ENCODE peak calls at places on chromosomes 5 and 9, in seven cellular contexts. T is ovary, P is right lobe of liver, Q is A549, C is GM23338, M is prostate gland, G is heart right ventricle. V is an unnamed sample. For H3K4me1, the result is how much of the 10 kb centered on the place peaks cover.

GRCh38 chr9:111501648-111502047 is 17.5 kb upstream of the ECPAS start:
- DNase-seq in T (no peak), P (no peak), Q (no peak), C (no peak), M (no peak), G (no peak), V (no peak)

GRCh38 chr5:67873935-67874334 is 341.6 kb upstream of the PIK3R1 start:
- DNase-seq in T (no peak), P (no peak), Q (no peak), C (no peak), M (no peak), G (no peak), V (no peak)

GRCh38 chr5:58366461-58366860 is 93.4 kb downstream of the PLK2 start:
- DNase-seq in T (no peak), P (no peak), Q (no peak), C (no peak), M (no peak), G (no peak), V (no peak)

GRCh38 chr9:130396581-130396980 is 48.2 kb upstream of the ASS1 start:
- DNase-seq in T (no peak), P (no peak), Q (peak), C (no peak), M (no peak), G (no peak), V (no peak)

GRCh38 chr5:1167361-1167727 is 34.1 kb upstream of the SLC6A19 start:
- DNase-seq in T (no peak), P (no peak), Q (no peak), C (no peak), M (no peak), G (no peak), V (no peak)

GRCh38 chr9:36136277-36136893 is at the start of gene GLIPR2:
- DNase-seq in T (peak), P (peak), Q (peak), C (peak), M (peak), G (peak), V (peak)

GRCh38 chr9:10876333-10876732 is 263.5 kb upstream of the PTPRD start:
- DNase-seq in T (no peak), P (no peak), Q (no peak), C (no peak), M (no peak), G (no peak), V (no peak)

GRCh38 chr9:101586651-101587050 is 8.1 kb downstream of the PPP3R2 start:
- DNase-seq in T (no peak), P (no peak), Q (no peak), C (no peak), M (no peak), G (no peak), V (no peak)

GRCh38 chr9:79617395-79617794 is 45.6 kb downstream of the TLE4 start:
- DNase-seq in T (peak), P (no peak), Q (no peak), C (no peak), M (no peak), G (no peak), V (no peak)

GRCh38 chr9:110058304-110058953 is 149.5 kb downstream of the C9orf152 start:
- DNase-seq in T (no peak), P (no peak), Q (peak), C (peak), M (no peak), G (peak), V (no peak)

GRCh38 chr9:119639287-119639955 is 270.2 kb upstream of the BRINP1 start:
- DNase-seq in T (no peak), P (no peak), Q (no peak), C (peak), M (no peak), G (no peak), V (no peak)

GRCh38 chr9:34628656-34629491 is at the start of gene ARID3C:
- DNase-seq in T (no peak), P (peak), Q (no peak), C (peak), M (no peak), G (no peak), V (no peak)

GRCh38 chr9:117314021-117314420 is 100.8 kb downstream of the ASTN2 start:
- DNase-seq in T (no peak), P (no peak), Q (no peak), C (no peak), M (no peak), G (no peak), V (no peak)

GRCh38 chr5:8807636-8808035 is 738.2 kb downstream of the SEMA5A start:
- DNase-seq in T (no peak), P (no peak), Q (no peak), C (no peak), M (no peak), G (no peak), V (no peak)

GRCh38 chr9:27835746-27836145 is 262.5 kb upstream of the C9orf72 start:
- DNase-seq in T (no peak), P (no peak), Q (no peak), C (no peak), M (no peak), G (no peak), V (no peak)

GRCh38 chr9:28598396-28598795 is 1025.1 kb upstream of the C9orf72 start:
- DNase-seq in T (no peak), P (no peak), Q (no peak), C (peak), M (no peak), G (no peak), V (no peak)

GRCh38 chr5:43314724-43315123 is 1.5 kb upstream of the HMGCS1 start:
- DNase-seq in T (no peak), P (no peak), Q (no peak), C (no peak), M (no peak), G (no peak), V (no peak)

GRCh38 chr9:2281803-2282185 is 266.6 kb downstream of the SMARCA2 start:
- DNase-seq in T (no peak), P (no peak), Q (no peak), C (no peak), M (no peak), G (no peak), V (no peak)

GRCh38 chr9:6354072-6354686 is 26.0 kb downstream of the TPD52L3 start:
- DNase-seq in T (no peak), P (no peak), Q (peak), C (peak), M (no peak), G (no peak), V (no peak)

GRCh38 chr5:9869616-9870288 is 239.6 kb upstream of the TAS2R1 start:
- DNase-seq in T (no peak), P (no peak), Q (no peak), C (no peak), M (no peak), G (no peak), V (no peak)

GRCh38 chr9:136345281-136346156 is 18.0 kb downstream of the DNLZ start:
- DNase-seq in T (no peak), P (peak), Q (peak), C (peak), M (no peak), G (peak), V (peak)

GRCh38 chr5:9545959-9546851 is at the start of gene SEMA5A:
- DNase-seq in T (peak), P (peak), Q (no peak), C (peak), M (peak), G (peak), V (peak)

GRCh38 chr9:129886226-129887174 is 51.2 kb downstream of the USP20 start:
- DNase-seq in T (no peak), P (no peak), Q (no peak), C (no peak), M (no peak), G (no peak), V (no peak)

GRCh38 chr9:25449503-25449902 is 228.7 kb downstream of the TUSC1 start:
- DNase-seq in T (no peak), P (no peak), Q (no peak), C (no peak), M (no peak), G (no peak), V (no peak)

GRCh38 chr5:94776167-94776566 is 157.7 kb downstream of the SLF1 start:
- DNase-seq in T (no peak), P (no peak), Q (no peak), C (no peak), M (no peak), G (no peak), V (no peak)

GRCh38 chr5:103259705-103260355 is 1.3 kb downstream of the MACIR start:
- DNase-seq in T (no peak), P (no peak), Q (peak), C (peak), M (no peak), G (no peak), V (no peak)

GRCh38 chr9:18601026-18601425 is 127.1 kb downstream of the ADAMTSL1 start:
- DNase-seq in T (no peak), P (no peak), Q (no peak), C (no peak), M (no peak), G (no peak), V (no peak)

GRCh38 chr5:84290161-84290560 is 94.5 kb downstream of the EDIL3 start:
- DNase-seq in T (no peak), P (no peak), Q (no peak), C (no peak), M (no peak), G (no peak), V (no peak)

GRCh38 chr5:95884511-95884910 is 62.0 kb upstream of the GLRX start:
- DNase-seq in T (no peak), P (no peak), Q (no peak), C (no peak), M (no peak), G (no peak), V (no peak)

GRCh38 chr9:133990366-133991210 is 1.5 kb downstream of the VAV2 start:
- DNase-seq in T (peak), P (peak), Q (peak), C (peak), M (no peak), G (no peak), V (no peak)

GRCh38 chr5:169651526-169651925 is 14.5 kb downstream of the DOCK2 start:
- DNase-seq in T (no peak), P (no peak), Q (no peak), C (no peak), M (no peak), G (no peak), V (no peak)

DNA sequence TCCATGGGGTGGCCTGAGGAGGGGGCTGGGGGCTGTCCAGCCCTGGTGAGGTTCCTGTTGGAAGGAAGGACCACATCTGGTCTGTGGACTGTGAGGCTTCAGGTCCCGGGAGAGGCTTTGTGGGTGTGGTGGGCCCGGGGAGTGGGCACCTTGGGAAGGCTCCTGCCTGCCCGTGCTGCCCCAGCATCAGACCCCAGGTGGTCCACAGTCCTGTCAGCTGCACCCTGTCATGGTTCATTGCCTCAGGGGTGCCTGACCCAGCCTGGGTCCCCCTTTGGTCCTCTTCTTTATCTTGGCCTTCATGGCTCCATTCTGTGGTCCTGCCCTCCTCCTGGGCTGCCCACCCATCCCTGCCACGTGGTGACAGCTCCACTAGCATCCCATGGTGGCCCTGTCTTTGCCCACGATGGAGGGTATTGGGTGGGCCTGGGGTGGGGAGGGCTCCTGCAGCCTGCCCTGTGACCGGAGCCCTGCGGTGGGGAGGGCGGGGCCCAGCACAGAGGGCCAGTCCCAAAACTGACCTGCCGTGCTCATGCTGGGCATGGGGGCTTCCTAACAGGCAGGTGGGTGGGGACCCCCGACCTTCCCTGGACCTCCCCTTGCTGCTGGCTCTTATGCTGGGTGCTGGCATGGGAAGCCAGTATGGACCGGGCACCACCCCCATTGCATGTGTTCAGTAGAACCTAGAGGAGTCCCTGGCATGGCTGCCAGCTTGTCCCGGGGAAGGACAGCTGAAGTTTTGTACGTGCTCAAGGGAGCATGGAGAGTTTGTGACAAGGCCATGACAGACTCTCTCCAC is 36.9 kb downstream of the WNK2 start:
- DNase-seq in T (no peak), P (no peak), Q (no peak), C (no peak), M (no peak), G (peak), V (peak)
- H3K4me1 ChIP-seq in T (under half), P (under half), Q (under half), C (under half), M (under half), G (under half), V (half or more)

GRCh38 chr5:151755383-151755782 is 3.0 kb downstream of the ATOX1 start:
- DNase-seq in T (no peak), P (no peak), Q (no peak), C (no peak), M (no peak), G (no peak), V (no peak)

GRCh38 chr5:151757233-151758140 is 944 bp downstream of the ATOX1 start:
- DNase-seq in T (no peak), P (no peak), Q (no peak), C (peak), M (peak), G (no peak), V (no peak)

GRCh38 chr5:151758141-151758429 is 346 bp downstream of the ATOX1 start:
- DNase-seq in T (peak), P (no peak), Q (peak), C (no peak), M (peak), G (no peak), V (no peak)

GRCh38 chr5:151758430-151759241 is at the start of gene ATOX1:
- DNase-seq in T (peak), P (peak), Q (peak), C (peak), M (peak), G (peak), V (peak)
- TF ChIP-seq CTCF in T (peak), P (no peak), Q (no peak), C (no peak), M (peak), G (no peak), V (peak)

GRCh38 chr5:150637245-150638052 is 3.0 kb upstream of the SYNPO start:
- DNase-seq in T (peak), P (no peak), Q (peak), C (peak), M (no peak), G (no peak), V (no peak)
- H3K4me1 ChIP-seq in T (under half), P (under half), Q (half or more), C (under half), M (under half), G (half or more), V (half or more)

DNA sequence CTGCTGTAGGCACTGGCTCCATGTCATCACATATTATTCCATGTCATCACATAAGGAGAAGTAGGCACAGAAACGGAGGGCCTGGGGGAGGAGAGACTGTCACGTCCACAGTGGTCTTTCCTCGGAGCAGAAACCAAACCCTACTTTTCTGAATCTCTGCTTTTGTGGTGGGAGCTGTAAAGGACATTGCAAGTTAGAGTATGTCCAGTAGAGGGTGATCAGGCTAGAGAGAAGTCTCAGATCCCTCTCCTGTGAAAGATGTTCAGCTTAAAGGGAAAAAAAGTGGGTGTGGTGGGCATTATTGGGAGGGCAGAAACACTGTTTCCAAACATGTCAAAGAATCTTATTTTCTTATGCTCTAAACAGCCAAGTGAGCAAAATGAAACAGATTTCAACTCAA is 19.4 kb upstream of the FBP2 start:
- DNase-seq in T (no peak), P (no peak), Q (no peak), C (no peak), M (no peak), G (no peak), V (no peak)
- TF ChIP-seq CTCF in T (no peak), P (no peak), Q (no peak), C (peak), M (no peak), G (no peak), V (no peak)

GRCh38 chr9:68983797-68984419 is 30.0 kb downstream of the PRKACG start:
- DNase-seq in T (no peak), P (no peak), Q (no peak), C (no peak), M (no peak), G (no peak), V (no peak)
- H3K4me1 ChIP-seq in T (under half), P (under half), Q (under half), C (under half), M (under half), G (under half), V (under half)

DNA sequence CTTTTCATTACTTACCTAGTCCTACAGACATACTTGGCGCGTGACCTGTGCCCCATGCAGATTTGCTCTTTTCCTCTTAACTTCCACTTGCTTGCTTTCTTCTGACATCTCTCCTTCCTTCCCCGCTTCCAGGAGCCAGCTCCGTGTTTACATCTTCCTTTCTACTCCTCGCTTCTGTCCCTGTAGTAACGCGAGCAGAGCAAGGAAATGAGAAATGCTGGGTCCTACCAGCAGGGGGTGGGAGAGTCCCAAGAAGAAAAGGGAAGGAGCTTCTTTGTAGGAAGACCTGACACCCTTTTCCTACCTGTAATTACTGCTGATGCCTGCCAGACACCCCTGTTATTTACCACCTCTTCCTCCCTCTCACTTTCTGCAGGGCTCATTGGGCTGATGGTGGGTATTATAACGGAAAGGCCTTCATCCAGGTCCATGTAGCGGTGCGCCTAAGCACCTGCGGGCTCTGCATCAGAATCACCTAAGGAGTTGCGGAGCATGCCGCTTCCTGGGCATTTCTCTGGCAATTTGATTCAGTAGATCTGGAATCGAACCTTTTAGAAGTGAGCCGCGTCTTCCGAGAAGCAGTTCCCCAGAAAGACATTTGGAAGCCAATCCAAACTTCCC is 1260.8 kb upstream of the WWC1 start:
- DNase-seq in T (no peak), P (no peak), Q (peak), C (peak), M (no peak), G (no peak), V (no peak)
- TF ChIP-seq CTCF in T (no peak), P (peak), Q (peak), C (peak), M (no peak), G (peak), V (peak)

GRCh38 chr5:81850494-81850893 is 99.6 kb upstream of the SSBP2 start:
- DNase-seq in T (peak), P (no peak), Q (no peak), C (no peak), M (no peak), G (no peak), V (no peak)
- H3K4me1 ChIP-seq in T (under half), P (under half), Q (under half), C (half or more), M (under half), G (half or more), V (half or more)

GRCh38 chr5:158682631-158683030 is 417.1 kb downstream of the EBF1 start:
- DNase-seq in T (no peak), P (no peak), Q (no peak), C (no peak), M (no peak), G (no peak), V (no peak)

GRCh38 chr5:158676642-158677489 is 422.9 kb downstream of the EBF1 start:
- DNase-seq in T (no peak), P (no peak), Q (no peak), C (peak), M (no peak), G (no peak), V (no peak)

GRCh38 chr5:158679221-158679641 is 420.5 kb downstream of the EBF1 start:
- DNase-seq in T (no peak), P (no peak), Q (no peak), C (no peak), M (no peak), G (no peak), V (no peak)

GRCh38 chr5:158677490-158677838 is 422.3 kb downstream of the EBF1 start:
- DNase-seq in T (no peak), P (no peak), Q (no peak), C (no peak), M (no peak), G (no peak), V (no peak)
- TF ChIP-seq CTCF in T (no peak), P (no peak), Q (no peak), C (no peak), M (no peak), G (no peak), V (no peak)

GRCh38 chr5:127003798-127004495 is 26.4 kb downstream of the MARCHF3 start:
- DNase-seq in T (no peak), P (no peak), Q (no peak), C (no peak), M (no peak), G (no peak), V (no peak)
- H3K4me1 ChIP-seq in T (under half), P (under half), Q (under half), C (under half), M (under half), G (under half), V (half or more)

GRCh38 chr5:138240690-138241385 is 27.7 kb upstream of the CDC23 start:
- DNase-seq in T (no peak), P (no peak), Q (no peak), C (no peak), M (no peak), G (no peak), V (no peak)
- TF ChIP-seq CTCF in T (no peak), P (no peak), Q (no peak), C (no peak), M (no peak), G (no peak), V (no peak)